ENCODE peak calls at places on chromosome 19, in four cellular contexts. U, R, V and T are unnamed samples.

GRCh38 chr19:30334841-30335240 is 37.3 kb upstream of the ZNF536 start:
- DNase-seq in U (no peak), R (no peak), V (no peak), T (no peak)

GRCh38 chr19:29544656-29545360 is 19.0 kb downstream of the VSTM2B start:
- DNase-seq in U (no peak), R (no peak), V (no peak), T (no peak)

GRCh38 chr19:52673014-52673413 is 34.9 kb upstream of the ZNF83 start:
- DNase-seq in U (no peak), R (no peak), V (no peak), T (no peak)

GRCh38 chr19:15320118-15320517 is 12.2 kb downstream of the BRD4 start:
- DNase-seq in U (no peak), R (no peak), V (no peak), T (no peak)

GRCh38 chr19:5971714-5972354 is 6.1 kb downstream of the RANBP3 start:
- DNase-seq in U (no peak), R (no peak), V (no peak), T (no peak)

GRCh38 chr19:16801599-16801998 is 27.6 kb upstream of the SIN3B start:
- DNase-seq in U (no peak), R (peak), V (no peak), T (no peak)

GRCh38 chr19:30552593-30552992 is 180.4 kb downstream of the ZNF536 start:
- DNase-seq in U (no peak), R (no peak), V (no peak), T (no peak)

GRCh38 chr19:44822177-44822576 is 13.3 kb downstream of the BCAM start:
- DNase-seq in U (no peak), R (no peak), V (no peak), T (no peak)

GRCh38 chr19:2312819-2313501 is 5.0 kb upstream of the LINGO3 start:
- DNase-seq in U (no peak), R (no peak), V (peak), T (peak)

GRCh38 chr19:46745521-46746280 is at the start of gene FKRP:
- DNase-seq in U (no peak), R (no peak), V (peak), T (no peak)

GRCh38 chr19:58305932-58306323 is 751 bp downstream of the ERVK3-1 start:
- DNase-seq in U (no peak), R (no peak), V (no peak), T (no peak)

GRCh38 chr19:46955114-46955812 is 64.4 kb upstream of the NPAS1 start:
- DNase-seq in U (no peak), R (no peak), V (no peak), T (no peak)

GRCh38 chr19:17946965-17947784 is 14.4 kb downstream of the CCDC124 start:
- DNase-seq in U (no peak), R (no peak), V (no peak), T (no peak)